ENCODE peak calls at places on chromosomes 3 and 15, in four cellular contexts. E is K562, B is HepG2, I is GM12878. A is an unnamed sample.

GRCh38 chr3:16601539-16602005 is 3.7 kb downstream of the DAZL start:
- DNase-seq in E (no peak), B (no peak), I (no peak), A (no peak)

GRCh38 chr3:186520957-186521842 is 23.0 kb downstream of the CRYGS start:
- DNase-seq in E (no peak), B (no peak), I (peak), A (no peak)

GRCh38 chr15:63063877-63064409 is 21.4 kb downstream of the TPM1 start:
- DNase-seq in E (no peak), B (no peak), I (no peak), A (no peak)

GRCh38 chr3:25277503-25277902 is 150.6 kb upstream of the RARB start:
- DNase-seq in E (no peak), B (no peak), I (no peak), A (no peak)

GRCh38 chr3:34419801-34420200 is 621.4 kb downstream of the PDCD6IP start:
- DNase-seq in E (peak), B (no peak), I (no peak), A (no peak)

GRCh38 chr3:76039431-76039830 is 254.1 kb upstream of the ZNF717 start:
- DNase-seq in E (no peak), B (no peak), I (no peak), A (no peak)

GRCh38 chr3:178900244-178900643 is 171.4 kb downstream of the ZMAT3 start:
- DNase-seq in E (no peak), B (no peak), I (no peak), A (no peak)

GRCh38 chr3:13103416-13104058 is 30.3 kb upstream of the IQSEC1 start:
- DNase-seq in E (no peak), B (no peak), I (no peak), A (no peak)

GRCh38 chr15:78012643-78013077 is 64.9 kb downstream of the TBC1D2B start:
- DNase-seq in E (no peak), B (peak), I (no peak), A (no peak)

GRCh38 chr3:113914646-113915045 is 33.2 kb upstream of the ZDHHC23 start:
- DNase-seq in E (no peak), B (no peak), I (no peak), A (no peak)

GRCh38 chr3:132840201-132840700 is 118.0 kb upstream of the NPHP3 start:
- DNase-seq in E (no peak), B (no peak), I (no peak), A (no peak)

GRCh38 chr3:177673105-177673804 is 476.0 kb upstream of the TBL1XR1 start:
- DNase-seq in E (peak), B (no peak), I (no peak), A (no peak)

GRCh38 chr15:90315276-90315982 is 36.7 kb upstream of the ZNF774 start:
- DNase-seq in E (no peak), B (peak), I (no peak), A (no peak)

GRCh38 chr3:38001456-38002081 is 11.0 kb downstream of the VILL start:
- DNase-seq in E (no peak), B (no peak), I (no peak), A (no peak)

GRCh38 chr15:28017423-28017924 is 81.6 kb downstream of the OCA2 start:
- DNase-seq in E (peak), B (peak), I (no peak), A (peak)

GRCh38 chr3:14531856-14532395 is 8.2 kb downstream of the GRIP2 start:
- DNase-seq in E (no peak), B (no peak), I (no peak), A (no peak)

GRCh38 chr3:116264546-116265174 is 180.6 kb downstream of the LSAMP start:
- DNase-seq in E (no peak), B (no peak), I (no peak), A (no peak)

GRCh38 chr15:101501703-101502373 is 12.3 kb upstream of the PCSK6 start:
- DNase-seq in E (peak), B (peak), I (no peak), A (peak)

GRCh38 chr3:127855246-127855645 is 32.9 kb upstream of the MGLL start:
- DNase-seq in E (no peak), B (no peak), I (no peak), A (no peak)

GRCh38 chr15:33533197-33533596 is 222.4 kb downstream of the RYR3 start:
- DNase-seq in E (no peak), B (no peak), I (no peak), A (no peak)

GRCh38 chr3:183895296-183895695 is 10.6 kb upstream of the PARL start:
- DNase-seq in E (peak), B (peak), I (no peak), A (peak)

GRCh38 chr3:156787015-156787414 is 39.1 kb upstream of the LEKR1 start:
- DNase-seq in E (peak), B (no peak), I (no peak), A (no peak)

DNA sequence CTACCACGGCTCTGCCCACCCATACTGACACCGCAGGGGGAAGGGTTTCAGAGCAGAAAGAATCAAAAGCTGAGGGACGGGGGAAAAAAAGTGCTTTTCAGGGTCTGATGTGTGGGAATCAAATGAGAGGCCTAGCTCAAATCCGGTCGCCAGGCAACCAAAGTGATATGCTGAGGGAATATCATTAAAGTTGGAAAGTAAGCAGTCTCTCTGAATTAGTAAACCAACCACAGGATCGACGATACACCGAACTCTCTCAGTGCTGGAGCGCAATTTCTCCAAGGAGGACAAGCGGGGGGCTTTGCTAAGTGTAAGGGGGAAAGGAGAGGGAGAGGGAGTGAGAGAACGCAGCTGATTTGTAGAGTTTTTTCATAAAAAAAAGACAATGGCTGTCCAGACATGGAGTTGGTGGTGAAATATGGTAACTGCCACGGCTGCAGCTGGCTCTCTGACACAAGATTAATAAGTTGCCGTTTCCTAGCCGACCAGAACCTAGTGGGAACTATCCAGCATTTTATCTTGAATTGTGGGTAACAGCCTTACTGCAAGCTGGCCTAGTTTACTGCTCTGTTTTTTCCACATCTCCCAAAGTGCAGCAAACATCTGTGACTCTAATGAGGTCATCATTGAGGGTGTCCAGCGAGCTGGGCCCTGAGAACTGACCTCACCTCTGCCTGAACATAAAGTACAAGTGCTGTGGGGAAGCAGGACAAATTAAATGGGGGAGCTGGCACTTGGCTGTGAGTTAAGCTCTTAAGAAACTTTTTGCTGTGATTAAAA is 530.2 kb downstream of the SOX2 start:
- DNase-seq in E (peak), B (peak), I (no peak), A (peak)
- TF ChIP-seq NFIC in E (no peak), B (no peak), I (no peak), A (no peak)

GRCh38 chr15:37744521-37744920 is 189.9 kb upstream of the TMCO5A start:
- DNase-seq in E (no peak), B (no peak), I (no peak), A (no peak)

GRCh38 chr15:37743826-37744225 is 190.6 kb upstream of the TMCO5A start:
- DNase-seq in E (no peak), B (no peak), I (no peak), A (no peak)

GRCh38 chr15:37740623-37741141 is 193.8 kb upstream of the TMCO5A start:
- DNase-seq in E (no peak), B (no peak), I (no peak), A (no peak)
- TF ChIP-seq NFIC in E (no peak), B (no peak), I (no peak), A (no peak)

GRCh38 chr3:46716461-46717441 is 918 bp downstream of the PRSS50 start:
- DNase-seq in E (no peak), B (no peak), I (no peak), A (no peak)
- TF ChIP-seq NFIC in E (no peak), B (no peak), I (no peak), A (no peak)

GRCh38 chr3:29178809-29179793 is 101.8 kb upstream of the RBMS3 start:
- DNase-seq in E (no peak), B (no peak), I (no peak), A (no peak)

GRCh38 chr3:29181149-29181780 is 99.6 kb upstream of the RBMS3 start:
- DNase-seq in E (no peak), B (peak), I (peak), A (no peak)

GRCh38 chr3:29181872-29182271 is 99.0 kb upstream of the RBMS3 start:
- DNase-seq in E (no peak), B (no peak), I (no peak), A (no peak)

GRCh38 chr3:29171583-29171990 is 109.3 kb upstream of the RBMS3 start:
- DNase-seq in E (no peak), B (no peak), I (no peak), A (no peak)

DNA sequence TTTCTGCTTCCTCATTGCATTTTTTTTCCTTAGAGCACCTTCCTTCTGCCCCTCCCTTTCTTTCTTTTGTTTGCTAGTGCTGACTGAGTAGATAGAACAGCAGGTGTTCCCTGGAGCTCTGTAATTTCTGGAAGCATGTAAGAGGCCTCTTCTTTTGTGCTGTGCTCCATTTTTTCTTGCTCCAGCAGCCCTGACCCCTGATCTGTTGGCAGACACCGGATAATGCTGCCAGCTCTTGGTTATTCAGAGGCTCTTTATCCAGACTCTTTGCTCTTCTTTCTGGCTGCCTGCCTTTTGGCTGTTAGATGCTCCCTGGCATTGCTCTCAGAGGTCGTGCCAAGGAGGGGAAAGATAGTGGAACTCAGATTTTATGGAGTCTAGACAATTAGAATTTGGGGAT is 104.4 kb upstream of the RBMS3 start:
- DNase-seq in E (no peak), B (no peak), I (no peak), A (peak)
- TF ChIP-seq NFIC in E (no peak), B (no peak), I (no peak), A (peak)